ENCODE peak calls at places on chromosomes 7 and 10, in eight cellular contexts. M is IMR-90, R is HCT116, D is ovary, J is transverse colon, P is spleen, E is stomach, H is right lobe of liver. C is an unnamed sample.

GRCh38 chr7:85023066-85023687 is 163.7 kb downstream of the SEMA3D start:
- DNase-seq in M (peak; percentile 58), R (peak; percentile 34), D (no peak), J (no peak), P (no peak), E (no peak), H (no peak), C (peak; percentile 20)

GRCh38 chr10:86400705-86401587 is 34.4 kb upstream of the GRID1 start:
- DNase-seq in M (no peak), R (peak; percentile 8), D (peak; percentile 45), J (peak; percentile 59), P (peak; percentile 89), E (peak; percentile 67), H (peak; percentile 80), C (peak; percentile 27)

GRCh38 chr10:48470893-48471805 is 133.7 kb downstream of the ARHGAP22 start:
- DNase-seq in M (peak; percentile 68), R (no peak), D (no peak), J (no peak), P (peak; percentile 56), E (peak; percentile 11), H (no peak), C (no peak)

GRCh38 chr10:102393411-102394078 is 2.0 kb upstream of the NFKB2 start:
- DNase-seq in M (no peak), R (no peak), D (no peak), J (no peak), P (peak; percentile 82), E (no peak), H (no peak), C (no peak)

GRCh38 chr7:91929463-91929862 is 11.2 kb upstream of the AKAP9 start:
- DNase-seq in M (no peak), R (no peak), D (no peak), J (no peak), P (no peak), E (no peak), H (no peak), C (no peak)

GRCh38 chr7:81715984-81716588 is 53.8 kb downstream of the HGF start:
- DNase-seq in M (peak; percentile 53), R (peak; percentile 60), D (no peak), J (no peak), P (no peak), E (no peak), H (no peak), C (no peak)

GRCh38 chr7:149787428-149788299 is 14.3 kb upstream of the ZNF467 start:
- DNase-seq in M (no peak), R (no peak), D (no peak), J (no peak), P (no peak), E (peak; percentile 53), H (no peak), C (peak; percentile 59)

GRCh38 chr10:86440874-86441838 is 74.6 kb upstream of the GRID1 start:
- DNase-seq in M (peak; percentile 91), R (no peak), D (no peak), J (no peak), P (no peak), E (no peak), H (no peak), C (no peak)

GRCh38 chr10:336247-336646 is 201.0 kb downstream of the ZMYND11 start:
- DNase-seq in M (no peak), R (no peak), D (no peak), J (no peak), P (no peak), E (no peak), H (no peak), C (no peak)

GRCh38 chr10:88661577-88661976 is 2.7 kb upstream of the LIPF start:
- DNase-seq in M (no peak), R (no peak), D (no peak), J (no peak), P (no peak), E (no peak), H (no peak), C (no peak)

GRCh38 chr10:68877482-68877881 is 23.6 kb upstream of the DDX50 start:
- DNase-seq in M (no peak), R (no peak), D (no peak), J (no peak), P (no peak), E (no peak), H (no peak), C (no peak)

GRCh38 chr10:29440981-29441380 is 152.1 kb downstream of the LYZL1 start:
- DNase-seq in M (no peak), R (no peak), D (no peak), J (no peak), P (no peak), E (no peak), H (no peak), C (no peak)
- H3K9me3 ChIP-seq in M (peaks cover 12% of the 10 kb centered on the region), R (no peaks in the 10 kb centered on the region), D (no peaks in the 10 kb centered on the region), J (peaks cover 21% of the 10 kb centered on the region), P (peaks cover 34% of the 10 kb centered on the region), E (peaks cover 31% of the 10 kb centered on the region), H (no peaks in the 10 kb centered on the region), C (peaks cover 16% of the 10 kb centered on the region)

GRCh38 chr7:99694201-99694911 is 14.6 kb upstream of the CYP3A5 start:
- DNase-seq in M (no peak), R (no peak), D (no peak), J (no peak), P (no peak), E (no peak), H (no peak), C (no peak)
- TF ChIP-seq POLR2A in M (no peak), R (no peak), D (no peak), J (no peak), P (no peak), E (no peak), H (peak; percentile 35), C (no peak)

GRCh38 chr7:140883378-140883777 is 41.4 kb downstream of the BRAF start:
- DNase-seq in M (no peak), R (no peak), D (no peak), J (no peak), P (no peak), E (no peak), H (no peak), C (no peak)
- H3K4me3 ChIP-seq in M (no peak overlapping the region), R (no peak overlapping the region), D (no peak overlapping the region), J (no peak overlapping the region), P (no peak overlapping the region), E (no peak overlapping the region), H (no peak overlapping the region), C (no peak overlapping the region)

GRCh38 chr7:157981778-157982177 is 605.8 kb downstream of the PTPRN2 start:
- DNase-seq in M (no peak), R (no peak), D (no peak), J (no peak), P (peak; percentile 21), E (no peak), H (no peak), C (no peak)

GRCh38 chr7:157980774-157981173 is 606.8 kb downstream of the PTPRN2 start:
- DNase-seq in M (no peak), R (no peak), D (no peak), J (no peak), P (peak; percentile 39), E (no peak), H (no peak), C (no peak)

GRCh38 chr7:157978766-157979165 is 608.9 kb downstream of the PTPRN2 start:
- DNase-seq in M (no peak), R (no peak), D (no peak), J (no peak), P (peak; percentile 70), E (no peak), H (no peak), C (no peak)

GRCh38 chr7:157977717-157978470 is 609.7 kb downstream of the PTPRN2 start:
- DNase-seq in M (no peak), R (no peak), D (no peak), J (no peak), P (peak; percentile 58), E (no peak), H (no peak), C (no peak)

DNA sequence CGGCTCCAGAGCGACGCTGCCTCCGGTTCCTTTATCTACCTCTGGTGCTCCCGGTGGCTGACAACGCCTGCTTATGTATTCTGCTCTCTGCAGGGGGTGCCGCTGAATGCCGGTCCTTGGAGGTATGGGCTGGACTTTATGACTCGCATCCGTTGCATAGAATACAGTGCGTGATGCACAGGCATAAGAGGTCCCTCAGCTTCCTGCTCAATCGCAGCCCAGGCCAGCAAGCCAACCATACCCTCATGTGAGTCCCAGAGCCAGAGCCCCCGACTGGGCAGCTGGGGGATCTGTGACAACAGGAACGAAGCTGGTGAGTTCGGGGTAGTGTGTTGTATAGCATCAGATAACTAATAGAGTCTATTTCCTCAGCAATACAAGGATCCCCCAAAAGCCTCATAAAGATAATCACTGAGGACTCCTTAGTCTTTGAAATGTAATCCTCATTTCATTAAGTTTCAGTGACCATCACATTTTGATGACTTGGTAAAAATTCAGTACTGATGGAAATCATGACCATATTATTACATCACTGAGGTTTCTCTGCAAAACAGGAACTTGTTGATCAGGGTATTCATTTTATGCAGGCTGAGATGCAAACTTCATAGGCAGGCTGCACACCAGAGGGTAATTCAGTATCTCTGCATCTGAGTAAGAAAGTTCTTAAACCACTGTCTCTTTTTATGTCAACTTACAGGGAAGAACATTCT is 607.8 kb downstream of the PTPRN2 start:
- DNase-seq in M (no peak), R (no peak), D (no peak), J (no peak), P (peak; percentile 62), E (no peak), H (no peak), C (no peak)
- H3K9me3 ChIP-seq in M (peaks cover 38% of the 10 kb centered on the region), R (no peaks in the 10 kb centered on the region), D (no peaks in the 10 kb centered on the region), J (no peaks in the 10 kb centered on the region), P (peaks cover 11% of the 10 kb centered on the region), E (peaks cover 11% of the 10 kb centered on the region), H (no peaks in the 10 kb centered on the region), C (no peaks in the 10 kb centered on the region)